ENCODE peak calls at places on chromosome 2, in nine cellular contexts. L, H, I, W, S, K, D, C and T are unnamed samples.
A peak's percentile ranks its signal among the peaks of the same experiment; 100 is the strongest.

GRCh38 chr2:217693363-217693762 is 309.4 kb downstream of the TNS1 start:
- DNase-seq in L (no peak), H (no peak), I (no peak), W (no peak), S (no peak), K (no peak), D (no peak), C (no peak), T (no peak)

GRCh38 chr2:179511105-179511504 is 246.5 kb upstream of the SESTD1 start:
- DNase-seq in L (no peak), H (no peak), I (no peak), W (no peak), S (no peak), K (no peak), D (no peak), C (no peak), T (no peak)

GRCh38 chr2:202774104-202774503 is 97.5 kb downstream of the ICA1L start:
- DNase-seq in L (no peak), H (no peak), I (no peak), W (no peak), S (no peak), K (no peak), D (no peak), C (no peak), T (no peak)

GRCh38 chr2:239000089-239000488 is 152.2 kb downstream of the TWIST2 start:
- DNase-seq in L (no peak), H (no peak), I (no peak), W (no peak), S (no peak), K (no peak), D (no peak), C (no peak), T (no peak)

GRCh38 chr2:70258532-70258875 is 567 bp downstream of the PCYOX1 start:
- DNase-seq in L (no peak), H (no peak), I (peak; percentile 89), W (no peak), S (no peak), K (peak; percentile 17), D (peak; percentile 73), C (peak; percentile 83), T (no peak)

GRCh38 chr2:167200025-167200424 is 311.7 kb downstream of the XIRP2 start:
- DNase-seq in L (no peak), H (no peak), I (no peak), W (no peak), S (no peak), K (no peak), D (no peak), C (no peak), T (no peak)

GRCh38 chr2:235366847-235367246 is 127.0 kb upstream of the AGAP1 start:
- DNase-seq in L (no peak), H (no peak), I (no peak), W (no peak), S (no peak), K (no peak), D (no peak), C (no peak), T (no peak)

GRCh38 chr2:171389325-171389724 is 44.5 kb downstream of the METTL8 start:
- DNase-seq in L (no peak), H (no peak), I (no peak), W (no peak), S (no peak), K (no peak), D (no peak), C (no peak), T (no peak)

GRCh38 chr2:73985318-73986084 is 791 bp downstream of the TET3 start:
- DNase-seq in L (peak; percentile 81), H (no peak), I (peak; percentile 75), W (peak; percentile 28), S (no peak), K (no peak), D (no peak), C (peak; percentile 53), T (peak; percentile 91)

GRCh38 chr2:239814917-239815637 is 210.1 kb downstream of the NDUFA10 start:
- DNase-seq in L (no peak), H (no peak), I (peak; percentile 47), W (no peak), S (no peak), K (no peak), D (peak; percentile 25), C (peak; percentile 16), T (no peak)

GRCh38 chr2:149534674-149535073 is 52.9 kb downstream of the MMADHC start:
- DNase-seq in L (no peak), H (no peak), I (no peak), W (no peak), S (no peak), K (no peak), D (no peak), C (no peak), T (no peak)

GRCh38 chr2:44614940-44615339 is 253.2 kb downstream of the CAMKMT start:
- DNase-seq in L (no peak), H (no peak), I (no peak), W (no peak), S (no peak), K (no peak), D (no peak), C (no peak), T (no peak)

GRCh38 chr2:44616616-44617266 is 255.0 kb downstream of the CAMKMT start:
- DNase-seq in L (peak; percentile 53), H (no peak), I (no peak), W (no peak), S (no peak), K (no peak), D (no peak), C (no peak), T (peak; percentile 24)

GRCh38 chr2:44618378-44619023 is 256.8 kb downstream of the CAMKMT start:
- DNase-seq in L (no peak), H (no peak), I (no peak), W (no peak), S (no peak), K (no peak), D (no peak), C (no peak), T (no peak)

GRCh38 chr2:44620189-44620990 is 258.6 kb downstream of the CAMKMT start:
- DNase-seq in L (no peak), H (no peak), I (no peak), W (peak; percentile 4), S (no peak), K (no peak), D (no peak), C (no peak), T (no peak)

DNA sequence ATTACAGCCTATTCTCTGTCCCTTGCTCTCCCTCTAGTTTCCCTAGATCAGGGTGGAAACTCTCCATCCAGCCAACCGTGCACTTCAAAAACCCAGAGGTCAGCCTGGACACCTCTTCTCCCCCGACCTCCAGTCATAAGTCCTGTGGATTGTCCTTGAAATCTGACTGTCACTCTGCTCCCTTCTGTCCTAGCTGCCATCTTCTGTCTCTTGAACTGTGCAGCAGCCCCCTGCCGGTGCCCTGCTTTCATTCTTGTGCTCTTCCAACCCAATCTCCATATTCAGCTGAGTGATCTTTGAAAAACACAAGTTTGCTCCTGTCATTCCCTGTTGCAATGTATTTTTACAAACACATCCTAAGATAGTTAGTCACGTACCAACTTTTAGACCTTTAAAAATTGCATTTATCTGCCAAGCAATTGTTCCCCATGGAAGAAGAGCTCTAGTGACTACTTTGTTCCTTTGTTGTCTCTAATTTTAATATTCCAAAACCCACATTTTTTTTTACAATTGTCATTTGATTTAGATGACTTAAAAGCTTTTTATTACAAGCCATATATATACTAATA is 254.3 kb downstream of the CAMKMT start:
- DNase-seq in L (no peak), H (no peak), I (no peak), W (no peak), S (no peak), K (no peak), D (no peak), C (no peak), T (no peak)
- TF ChIP-seq CTCF in L (no peak), H (no peak), I (no peak), W (no peak), S (peak; percentile 40), K (no peak), D (no peak), C (no peak), T (no peak)

GRCh38 chr2:10327896-10328666 is 25.4 kb downstream of the HPCAL1 start:
- DNase-seq in L (no peak), H (no peak), I (no peak), W (no peak), S (no peak), K (no peak), D (no peak), C (no peak), T (peak; percentile 47)

GRCh38 chr2:10329880-10330699 is 27.4 kb downstream of the HPCAL1 start:
- DNase-seq in L (no peak), H (no peak), I (no peak), W (peak; percentile 48), S (peak; percentile 55), K (peak; percentile 67), D (peak; percentile 54), C (no peak), T (peak; percentile 39)

GRCh38 chr2:10329584-10329879 is 26.8 kb downstream of the HPCAL1 start:
- DNase-seq in L (no peak), H (no peak), I (no peak), W (no peak), S (no peak), K (no peak), D (no peak), C (no peak), T (no peak)

GRCh38 chr2:10330700-10331032 is 28.0 kb downstream of the HPCAL1 start:
- DNase-seq in L (no peak), H (no peak), I (no peak), W (no peak), S (no peak), K (no peak), D (no peak), C (no peak), T (peak; percentile 55)

GRCh38 chr2:10328667-10329583 is 26.2 kb downstream of the HPCAL1 start:
- DNase-seq in L (no peak), H (no peak), I (no peak), W (no peak), S (no peak), K (no peak), D (no peak), C (no peak), T (peak; percentile 45)
- TF ChIP-seq CTCF in L (no peak), H (no peak), I (no peak), W (no peak), S (no peak), K (no peak), D (no peak), C (no peak), T (no peak)

GRCh38 chr2:53210538-53210937 is 557.1 kb upstream of the CHAC2 start:
- DNase-seq in L (no peak), H (peak; percentile 10), I (no peak), W (no peak), S (no peak), K (no peak), D (no peak), C (no peak), T (no peak)
- TF ChIP-seq CTCF in L (no peak), H (peak; percentile 34), I (no peak), W (no peak), S (peak; percentile 55), K (no peak), D (no peak), C (no peak), T (no peak)

DNA sequence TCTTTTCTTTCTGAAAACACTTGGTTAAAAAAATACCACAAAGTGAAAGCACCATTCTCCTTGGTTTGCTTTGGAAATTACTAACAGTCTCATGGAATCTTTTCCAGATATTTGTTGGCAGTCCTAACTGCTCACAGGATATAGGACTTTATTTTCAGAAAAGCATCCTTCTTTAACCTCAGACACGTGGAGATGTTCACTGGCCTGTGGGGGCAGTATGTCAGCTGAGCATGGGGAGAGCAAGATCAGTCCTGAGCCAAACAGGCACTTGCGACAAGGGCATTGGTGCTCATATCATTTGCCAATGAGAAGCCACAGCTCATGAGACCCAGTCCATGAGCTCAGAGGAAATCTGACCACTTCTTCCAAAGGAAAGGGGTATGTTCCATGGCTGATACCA is 371.9 kb downstream of the NBAS start:
- DNase-seq in L (no peak), H (no peak), I (no peak), W (no peak), S (no peak), K (peak; percentile 26), D (peak; percentile 14), C (no peak), T (no peak)
- TF ChIP-seq CTCF in L (no peak), H (peak; percentile 40), I (no peak), W (no peak), S (peak; percentile 27), K (no peak), D (no peak), C (no peak), T (no peak)